ENCODE peak calls at places on chromosomes 16 and 17, in nine cellular contexts. B is pancreas; X is CD8-positive, alpha-beta memory T cell; R is PC-3; P is neural progenitor cell; N is lung; J is psoas muscle; K is breast epithelium; L is upper lobe of right lung. I is an unnamed sample.

GRCh38 chr17:66357037-66357436 is 54.6 kb downstream of the PRKCA start:
- DNase-seq in B (no peak), X (no peak), R (peak; percentile 30), P (no peak), N (no peak), J (no peak), K (no peak), L (no peak), I (no peak)

GRCh38 chr17:53101706-53102105 is 721.0 kb upstream of the KIF2B start:
- DNase-seq in B (no peak), X (no peak), R (no peak), P (no peak), N (no peak), J (no peak), K (no peak), L (no peak), I (no peak)

GRCh38 chr17:55830210-55830609 is 79.4 kb downstream of the PCTP start:
- DNase-seq in B (no peak), X (no peak), R (no peak), P (no peak), N (no peak), J (no peak), K (no peak), L (no peak), I (no peak)

GRCh38 chr17:50272246-50272645 is 2.0 kb upstream of the TMEM92 start:
- DNase-seq in B (no peak), X (no peak), R (no peak), P (no peak), N (no peak), J (no peak), K (no peak), L (peak; percentile 53), I (peak; percentile 71)

GRCh38 chr17:76992911-76993310 is 124.7 kb downstream of the MGAT5B start:
- DNase-seq in B (no peak), X (no peak), R (no peak), P (no peak), N (no peak), J (no peak), K (no peak), L (no peak), I (no peak)

GRCh38 chr16:766820-767640 is 6.5 kb downstream of the MSLN start:
- DNase-seq in B (no peak), X (no peak), R (no peak), P (no peak), N (no peak), J (no peak), K (no peak), L (no peak), I (no peak)

GRCh38 chr17:43367588-43368242 is 31.1 kb upstream of the ARL4D start:
- DNase-seq in B (no peak), X (no peak), R (peak; percentile 90), P (peak; percentile 64), N (no peak), J (no peak), K (no peak), L (no peak), I (no peak)

GRCh38 chr17:1755252-1755992 is 6.4 kb upstream of the SERPINF1 start:
- DNase-seq in B (no peak), X (no peak), R (no peak), P (no peak), N (no peak), J (no peak), K (no peak), L (peak; percentile 68), I (no peak)

GRCh38 chr17:45135978-45136791 is 698 bp downstream of the ACBD4 start:
- DNase-seq in B (no peak), X (no peak), R (no peak), P (no peak), N (no peak), J (no peak), K (no peak), L (peak; percentile 66), I (no peak)

GRCh38 chr16:27432600-27432957 is 30.6 kb downstream of the IL21R start:
- DNase-seq in B (no peak), X (no peak), R (peak; percentile 4), P (no peak), N (peak; percentile 6), J (no peak), K (no peak), L (no peak), I (peak; percentile 41)

GRCh38 chr16:30375830-30376229 is 1.2 kb downstream of the MYL11 start:
- DNase-seq in B (no peak), X (no peak), R (no peak), P (no peak), N (no peak), J (no peak), K (no peak), L (no peak), I (peak; percentile 65)

GRCh38 chr16:75288596-75289120 is 37.2 kb upstream of the BCAR1 start:
- DNase-seq in B (no peak), X (peak; percentile 60), R (no peak), P (no peak), N (no peak), J (no peak), K (no peak), L (no peak), I (no peak)

GRCh38 chr16:28596840-28597691 is at the start of gene SULT1A2:
- DNase-seq in B (peak; percentile 55), X (no peak), R (no peak), P (peak; percentile 30), N (peak; percentile 82), J (no peak), K (peak; percentile 44), L (peak; percentile 89), I (no peak)

GRCh38 chr17:49021095-49021767 is 24.0 kb downstream of the IGF2BP1 start:
- DNase-seq in B (no peak), X (no peak), R (no peak), P (no peak), N (no peak), J (no peak), K (no peak), L (no peak), I (no peak)

GRCh38 chr17:74515941-74516340 is 15.3 kb downstream of the CD300LB start:
- DNase-seq in B (no peak), X (no peak), R (no peak), P (no peak), N (no peak), J (no peak), K (no peak), L (no peak), I (no peak)

GRCh38 chr16:11670171-11671131 is 2.2 kb downstream of the SNN start:
- DNase-seq in B (no peak), X (no peak), R (no peak), P (no peak), N (no peak), J (no peak), K (peak; percentile 56), L (no peak), I (peak; percentile 78)
- H3K4me3 ChIP-seq in B (no peak overlapping the region), X (peak overlapping the region; percentile 54), R (no peak overlapping the region), P (peak overlapping the region; percentile 98), N (no peak overlapping the region), J (peak overlapping the region; percentile 87), K (peak overlapping the region; percentile 85), L (peak overlapping the region; percentile 85), I (peak overlapping the region; percentile 98)

GRCh38 chr16:35795361-35796029 is 2336.1 kb downstream of the TP53TG3F start:
- DNase-seq in B (no peak), X (no peak), R (no peak), P (no peak), N (no peak), J (no peak), K (no peak), L (peak; percentile 54), I (no peak)

GRCh38 chr16:35797811-35798210 is 2338.4 kb downstream of the TP53TG3F start:
- DNase-seq in B (no peak), X (no peak), R (no peak), P (no peak), N (no peak), J (no peak), K (no peak), L (no peak), I (no peak)

GRCh38 chr16:35788381-35788780 is 2329.0 kb downstream of the TP53TG3F start:
- DNase-seq in B (no peak), X (no peak), R (no peak), P (no peak), N (no peak), J (no peak), K (no peak), L (no peak), I (no peak)

DNA sequence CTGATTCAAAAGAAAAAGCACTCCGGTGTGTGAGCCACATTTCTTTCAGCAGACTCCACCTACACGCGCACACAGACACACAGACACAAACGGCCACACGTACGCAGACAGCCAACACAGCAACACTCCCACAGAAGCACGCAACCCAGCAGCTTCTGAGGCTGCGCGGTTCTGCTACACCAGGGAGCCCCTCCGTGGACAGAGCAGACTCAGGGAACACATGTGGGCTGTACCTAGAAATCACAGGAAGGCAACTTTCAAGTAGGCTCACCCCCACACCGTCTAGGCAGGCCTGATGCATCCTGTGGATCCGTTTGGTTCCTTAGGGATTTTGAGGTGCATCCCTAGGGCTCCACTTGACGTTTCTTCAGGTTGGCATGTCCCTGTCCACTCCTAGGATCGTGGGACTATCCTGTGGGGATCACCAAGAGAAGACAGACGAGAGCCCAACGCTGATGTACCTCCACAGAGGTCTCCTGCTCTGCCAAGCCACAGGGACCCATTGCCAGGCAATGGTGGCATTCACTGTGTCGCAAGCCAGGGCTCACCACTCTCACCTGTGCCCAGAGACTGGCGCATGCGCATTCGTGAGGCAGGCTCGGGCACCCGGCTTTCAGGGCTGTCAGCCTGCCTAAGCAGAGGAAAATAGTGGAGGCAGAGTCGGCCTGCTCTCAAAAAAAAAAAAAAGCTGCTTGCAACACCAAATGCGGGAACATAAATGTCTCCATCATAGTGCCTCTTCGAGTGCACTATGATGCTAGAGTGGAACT is 2333.3 kb downstream of the TP53TG3F start:
- DNase-seq in B (no peak), X (no peak), R (no peak), P (no peak), N (no peak), J (no peak), K (no peak), L (peak; percentile 51), I (no peak)
- H3K9me3 ChIP-seq in B (no peaks in the 10 kb centered on the region), X (peaks cover 5% of the 10 kb centered on the region), R (no peaks in the 10 kb centered on the region), P (peaks cover 20% of the 10 kb centered on the region), N (no peaks in the 10 kb centered on the region), J (no peaks in the 10 kb centered on the region), K (no peaks in the 10 kb centered on the region), L (no peaks in the 10 kb centered on the region), I (no peaks in the 10 kb centered on the region)

DNA sequence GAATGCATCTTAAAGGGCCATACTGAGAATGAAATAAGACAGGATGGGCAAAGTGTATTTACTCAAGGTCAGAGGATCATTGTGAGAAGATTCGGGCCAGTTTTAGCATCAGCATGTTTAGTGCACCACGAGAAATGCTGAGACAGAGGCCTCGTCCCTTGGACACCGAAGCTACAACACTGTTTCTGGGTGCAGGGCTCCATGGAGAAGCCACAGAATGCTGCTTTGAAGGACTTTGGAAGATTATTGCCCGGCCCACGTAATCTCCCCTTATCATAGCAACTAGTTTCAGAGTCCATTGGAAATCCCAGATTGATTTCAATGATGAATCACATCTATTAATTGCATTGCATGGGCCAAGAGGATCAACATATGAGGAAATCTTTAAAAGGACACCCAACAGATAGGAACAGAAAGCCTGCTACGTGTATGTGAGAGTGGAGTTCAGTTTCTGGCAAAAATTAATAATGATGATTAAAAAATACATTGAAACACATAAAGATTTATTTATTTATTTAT is 156.0 kb downstream of the MAF start:
- DNase-seq in B (no peak), X (no peak), R (no peak), P (no peak), N (no peak), J (no peak), K (no peak), L (no peak), I (no peak)
- H3K4me3 ChIP-seq in B (no peak overlapping the region), X (no peak overlapping the region), R (no peak overlapping the region), P (no peak overlapping the region), N (no peak overlapping the region), J (no peak overlapping the region), K (no peak overlapping the region), L (no peak overlapping the region), I (no peak overlapping the region)

GRCh38 chr16:3413730-3414379 is 12.8 kb downstream of the ZNF174 start:
- DNase-seq in B (no peak), X (no peak), R (no peak), P (no peak), N (no peak), J (no peak), K (no peak), L (no peak), I (no peak)
- H3K9me3 ChIP-seq in B (no peaks in the 10 kb centered on the region), X (peaks cover 29% of the 10 kb centered on the region), R (peaks cover 5% of the 10 kb centered on the region), P (peaks cover 29% of the 10 kb centered on the region), N (peaks cover 5% of the 10 kb centered on the region), J (peaks cover 72% of the 10 kb centered on the region), K (peaks cover 86% of the 10 kb centered on the region), L (peaks cover 50% of the 10 kb centered on the region), I (peaks cover 34% of the 10 kb centered on the region)